ENCODE peak calls at places on chromosome 12, in six cellular contexts. N is pancreas, F is kidney, H is keratinocyte, Z is right cardiac atrium, P is Panc1. O is an unnamed sample.

GRCh38 chr12:27751386-27752047 is 28.5 kb upstream of the KLHL42 start:
- DNase-seq in N (peak), F (no peak), H (peak), Z (no peak), P (no peak), O (peak)

GRCh38 chr12:87405918-87406317 is 623.3 kb downstream of the C12orf50 start:
- DNase-seq in N (no peak), F (no peak), H (no peak), Z (no peak), P (no peak), O (no peak)

GRCh38 chr12:57518920-57519757 is 1.2 kb downstream of the DDIT3 start:
- DNase-seq in N (peak), F (peak), H (no peak), Z (peak), P (no peak), O (no peak)

GRCh38 chr12:48965447-48965846 is 6.1 kb downstream of the WNT10B start:
- DNase-seq in N (no peak), F (no peak), H (no peak), Z (no peak), P (no peak), O (no peak)

GRCh38 chr12:47900480-47901129 is 4.2 kb downstream of the VDR start:
- DNase-seq in N (peak), F (no peak), H (no peak), Z (no peak), P (no peak), O (peak)

GRCh38 chr12:108896817-108897216 is 16.9 kb downstream of the DAO start:
- DNase-seq in N (no peak), F (peak), H (no peak), Z (no peak), P (no peak), O (no peak)

GRCh38 chr12:106248849-106249371 is 1.1 kb upstream of the CKAP4 start:
- DNase-seq in N (no peak), F (no peak), H (no peak), Z (no peak), P (no peak), O (no peak)

GRCh38 chr12:6766651-6767300 is 613 bp downstream of the PTMS start:
- DNase-seq in N (peak), F (peak), H (no peak), Z (peak), P (no peak), O (no peak)

GRCh38 chr12:1618489-1618888 is 10.5 kb upstream of the WNT5B start:
- DNase-seq in N (no peak), F (no peak), H (no peak), Z (no peak), P (no peak), O (no peak)

GRCh38 chr12:109844983-109845841 is 12.0 kb upstream of the TRPV4 start:
- DNase-seq in N (peak), F (peak), H (no peak), Z (peak), P (peak), O (no peak)

GRCh38 chr12:27576667-27577347 is 52.8 kb downstream of the PPFIBP1 start:
- DNase-seq in N (no peak), F (no peak), H (no peak), Z (no peak), P (no peak), O (no peak)

GRCh38 chr12:27554421-27555186 is 30.6 kb downstream of the PPFIBP1 start:
- DNase-seq in N (no peak), F (peak), H (no peak), Z (peak), P (no peak), O (no peak)

GRCh38 chr12:49553512-49554088 is 14.3 kb downstream of the MCRS1 start:
- DNase-seq in N (no peak), F (no peak), H (no peak), Z (no peak), P (peak), O (no peak)

GRCh38 chr12:59843260-59843843 is 247.5 kb downstream of the SLC16A7 start:
- DNase-seq in N (no peak), F (no peak), H (no peak), Z (no peak), P (no peak), O (no peak)

GRCh38 chr12:101839324-101840283 is 8.8 kb upstream of the GNPTAB start:
- DNase-seq in N (peak), F (no peak), H (no peak), Z (peak), P (peak), O (no peak)

GRCh38 chr12:6554168-6554989 is 1.5 kb downstream of the IFFO1 start:
- DNase-seq in N (peak), F (peak), H (no peak), Z (peak), P (no peak), O (no peak)

GRCh38 chr12:49798934-49799333 is 29.3 kb downstream of the NCKAP5L start:
- DNase-seq in N (no peak), F (no peak), H (no peak), Z (no peak), P (no peak), O (no peak)

GRCh38 chr12:71441836-71442566 is 2.4 kb downstream of the LGR5 start:
- DNase-seq in N (no peak), F (no peak), H (no peak), Z (no peak), P (no peak), O (no peak)

GRCh38 chr12:46187023-46187422 is 81.8 kb downstream of the SLC38A1 start:
- DNase-seq in N (no peak), F (no peak), H (no peak), Z (no peak), P (no peak), O (peak)

GRCh38 chr12:40769846-40770245 is 77.6 kb downstream of the CNTN1 start:
- DNase-seq in N (no peak), F (no peak), H (no peak), Z (no peak), P (no peak), O (no peak)

GRCh38 chr12:57753938-57754337 is 965 bp upstream of the MARCHF9 start:
- DNase-seq in N (no peak), F (no peak), H (no peak), Z (no peak), P (no peak), O (no peak)

GRCh38 chr12:102063066-102063465 is 1.3 kb upstream of the WASHC3 start:
- DNase-seq in N (no peak), F (no peak), H (no peak), Z (no peak), P (no peak), O (no peak)

GRCh38 chr12:96466939-96467751 is 22.2 kb upstream of the CFAP54 start:
- DNase-seq in N (no peak), F (no peak), H (no peak), Z (no peak), P (no peak), O (no peak)

GRCh38 chr12:93883436-93884154 is 206.4 kb downstream of the CRADD start:
- DNase-seq in N (no peak), F (no peak), H (no peak), Z (no peak), P (no peak), O (no peak)

GRCh38 chr12:110869035-110869434 is 22.2 kb downstream of the CCDC63 start:
- DNase-seq in N (no peak), F (no peak), H (no peak), Z (no peak), P (no peak), O (no peak)

GRCh38 chr12:113580437-113580836 is 108.8 kb upstream of the LHX5 start:
- DNase-seq in N (no peak), F (no peak), H (no peak), Z (no peak), P (no peak), O (no peak)

GRCh38 chr12:124174406-124174805 is 120.5 kb upstream of the RFLNA start:
- DNase-seq in N (no peak), F (peak), H (no peak), Z (no peak), P (no peak), O (no peak)

GRCh38 chr12:70994217-70994788 is 73.8 kb upstream of the PTPRR start:
- DNase-seq in N (no peak), F (no peak), H (no peak), Z (no peak), P (no peak), O (no peak)

GRCh38 chr12:51834411-51834810 is 14.1 kb downstream of the FIGNL2 start:
- DNase-seq in N (no peak), F (no peak), H (no peak), Z (no peak), P (no peak), O (no peak)

GRCh38 chr12:27142102-27142721 is 59.8 kb upstream of the C12orf71 start:
- DNase-seq in N (peak), F (no peak), H (peak), Z (peak), P (peak), O (peak)

DNA sequence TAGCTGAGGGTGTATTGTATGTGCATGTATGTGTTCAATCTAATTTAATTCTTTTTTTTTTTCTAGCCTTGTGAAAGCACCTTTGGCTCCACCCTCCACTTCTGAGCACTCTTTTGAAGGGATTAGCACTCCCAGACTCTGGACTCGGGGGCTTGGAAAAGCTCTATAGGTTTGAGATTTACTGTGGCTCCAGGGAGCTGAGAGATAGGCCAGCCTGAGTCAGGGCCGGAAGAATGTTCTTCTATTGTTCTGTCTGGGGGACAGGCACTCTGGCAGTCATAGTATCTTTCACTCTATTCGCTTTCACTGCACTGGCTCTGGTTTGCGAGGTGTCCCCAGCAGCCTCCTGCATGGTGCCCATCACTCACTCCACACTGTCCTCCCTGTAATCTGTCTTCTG is 540.1 kb upstream of the TBX3 start:
- DNase-seq in N (no peak), F (no peak), H (no peak), Z (no peak), P (no peak), O (no peak)
- H3K27ac ChIP-seq in N (no peak), F (no peak), H (no peak), Z (no peak), P (no peak), O (no peak)

DNA sequence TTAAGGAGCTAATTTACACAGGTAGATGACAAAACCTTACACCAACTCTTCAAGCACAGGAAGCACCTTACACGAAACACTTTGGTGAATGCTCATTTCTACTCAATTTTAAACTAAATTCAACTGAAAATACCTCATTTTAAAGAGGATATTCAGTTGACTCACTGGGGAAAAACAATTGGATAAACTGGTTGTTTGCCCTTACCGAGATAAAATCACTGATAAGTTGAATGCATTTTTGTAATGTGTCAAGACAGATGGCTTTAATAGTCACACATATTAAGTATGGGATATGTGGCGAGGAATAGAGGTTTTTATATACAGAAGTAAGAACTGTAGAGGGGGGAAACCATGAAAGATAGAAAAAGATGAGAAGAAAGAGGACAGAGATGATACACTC is 105.4 kb downstream of the HMGA2 start:
- DNase-seq in N (no peak), F (no peak), H (no peak), Z (no peak), P (no peak), O (no peak)
- H3K27ac ChIP-seq in N (no peak), F (no peak), H (no peak), Z (no peak), P (peak), O (peak)

GRCh38 chr12:88802307-88802706 is 222.0 kb upstream of the KITLG start:
- DNase-seq in N (no peak), F (no peak), H (no peak), Z (no peak), P (no peak), O (no peak)
- H3K27ac ChIP-seq in N (no peak), F (no peak), H (no peak), Z (no peak), P (no peak), O (no peak)

GRCh38 chr12:90954428-90954827 is 548 bp downstream of the CCER1 start:
- DNase-seq in N (no peak), F (peak), H (no peak), Z (no peak), P (no peak), O (no peak)

GRCh38 chr12:90951418-90952110 is 3.4 kb downstream of the CCER1 start:
- DNase-seq in N (no peak), F (no peak), H (no peak), Z (no peak), P (no peak), O (no peak)

GRCh38 chr12:90958995-90959394 is 4.0 kb upstream of the CCER1 start:
- DNase-seq in N (no peak), F (no peak), H (no peak), Z (no peak), P (no peak), O (no peak)

GRCh38 chr12:90953956-90954421 is 987 bp downstream of the CCER1 start:
- DNase-seq in N (no peak), F (peak), H (no peak), Z (peak), P (no peak), O (no peak)

GRCh38 chr12:90954921-90955320 is at the start of gene CCER1:
- DNase-seq in N (no peak), F (peak), H (no peak), Z (peak), P (no peak), O (no peak)
- H3K27ac ChIP-seq in N (no peak), F (no peak), H (no peak), Z (no peak), P (no peak), O (no peak)

O was measured in epithelial cell of prostate.